ENCODE peak calls at places on chromosomes 2 and 18, in four cellular contexts. One of them, this sample, is unnamed.

GRCh38 chr18:26863122-26863879 is 2.2 kb downstream of the AQP4 start:
- DNase-seq in A172: no peak
- DNase-seq in heart left ventricle: peak; percentile 88
- DNase-seq in hepatic stellate cell: no peak
- DNase-seq in this sample: no peak

GRCh38 chr2:160063266-160063665 is 851 bp upstream of the PLA2R1 start:
- DNase-seq in A172: no peak
- DNase-seq in heart left ventricle: no peak
- DNase-seq in hepatic stellate cell: no peak
- DNase-seq in this sample: no peak

GRCh38 chr18:63476666-63477065 is at the start of gene SERPINB5:
- DNase-seq in A172: no peak
- DNase-seq in heart left ventricle: no peak
- DNase-seq in hepatic stellate cell: no peak
- DNase-seq in this sample: no peak

GRCh38 chr2:196159223-196159892 is 12.0 kb downstream of the STK17B start:
- DNase-seq in A172: no peak
- DNase-seq in heart left ventricle: no peak
- DNase-seq in hepatic stellate cell: no peak
- DNase-seq in this sample: no peak

GRCh38 chr18:79400591-79401381 is 5.1 kb downstream of the NFATC1 start:
- DNase-seq in A172: no peak
- DNase-seq in heart left ventricle: peak; percentile 28
- DNase-seq in hepatic stellate cell: no peak
- DNase-seq in this sample: no peak

GRCh38 chr2:195600796-195601195 is 56.2 kb upstream of the SLC39A10 start:
- DNase-seq in A172: no peak
- DNase-seq in heart left ventricle: no peak
- DNase-seq in hepatic stellate cell: no peak
- DNase-seq in this sample: no peak

GRCh38 chr18:5294618-5295230 is 802 bp downstream of the ZBTB14 start:
- DNase-seq in A172: peak; percentile 29
- DNase-seq in heart left ventricle: peak; percentile 63
- DNase-seq in hepatic stellate cell: peak; percentile 52
- DNase-seq in this sample: peak; percentile 58

GRCh38 chr18:34694611-34695165 is 15.4 kb upstream of the DTNA start:
- DNase-seq in A172: no peak
- DNase-seq in heart left ventricle: no peak
- DNase-seq in hepatic stellate cell: no peak
- DNase-seq in this sample: no peak

GRCh38 chr2:148527488-148528340 is 116.8 kb upstream of the EPC2 start:
- DNase-seq in A172: no peak
- DNase-seq in heart left ventricle: no peak
- DNase-seq in hepatic stellate cell: no peak
- DNase-seq in this sample: no peak

GRCh38 chr18:463442-464310 is 36.8 kb downstream of the COLEC12 start:
- DNase-seq in A172: no peak
- DNase-seq in heart left ventricle: no peak
- DNase-seq in hepatic stellate cell: no peak
- DNase-seq in this sample: peak; percentile 70

GRCh38 chr2:1633092-1633721 is 111.1 kb downstream of the PXDN start:
- DNase-seq in A172: no peak
- DNase-seq in heart left ventricle: no peak
- DNase-seq in hepatic stellate cell: no peak
- DNase-seq in this sample: no peak

GRCh38 chr2:231410293-231411004 is 14.9 kb downstream of the B3GNT7 start:
- DNase-seq in A172: no peak
- DNase-seq in heart left ventricle: no peak
- DNase-seq in hepatic stellate cell: no peak
- DNase-seq in this sample: no peak

GRCh38 chr2:52904511-52904910 is 863.1 kb upstream of the CHAC2 start:
- DNase-seq in A172: no peak
- DNase-seq in heart left ventricle: no peak
- DNase-seq in hepatic stellate cell: no peak
- DNase-seq in this sample: no peak

GRCh38 chr2:10400568-10400977 is 47.6 kb downstream of the ODC1 start:
- DNase-seq in A172: no peak
- DNase-seq in heart left ventricle: peak; percentile 63
- DNase-seq in hepatic stellate cell: no peak
- DNase-seq in this sample: peak; percentile 85

GRCh38 chr2:224973112-224974016 is 68.9 kb downstream of the DOCK10 start:
- DNase-seq in A172: peak; percentile 54
- DNase-seq in heart left ventricle: no peak
- DNase-seq in hepatic stellate cell: no peak
- DNase-seq in this sample: peak; percentile 62

GRCh38 chr2:222819722-222820333 is 41.0 kb upstream of the ACSL3 start:
- DNase-seq in A172: no peak
- DNase-seq in heart left ventricle: no peak
- DNase-seq in hepatic stellate cell: no peak
- DNase-seq in this sample: peak; percentile 46